ENCODE peak calls at places on chromosomes 1 and 21, in four cellular contexts. One of them, this sample, is unnamed.

GRCh38 chr21:35257413-35257812 is 208.3 kb upstream of the RUNX1 start:
- DNase-seq in CD8-positive, alpha-beta T cell: no peak
- DNase-seq in uterus: peak; percentile 45
- DNase-seq in left ventricle myocardium inferior: peak; percentile 42
- DNase-seq in this sample: no peak

GRCh38 chr1:16618719-16619118 is 5.4 kb upstream of the NBPF1 start:
- DNase-seq in CD8-positive, alpha-beta T cell: no peak
- DNase-seq in uterus: peak; percentile 19
- DNase-seq in left ventricle myocardium inferior: no peak
- DNase-seq in this sample: peak; percentile 63

GRCh38 chr1:59128784-59129227 is 168.1 kb upstream of the FGGY start:
- DNase-seq in CD8-positive, alpha-beta T cell: no peak
- DNase-seq in uterus: no peak
- DNase-seq in left ventricle myocardium inferior: no peak
- DNase-seq in this sample: no peak

GRCh38 chr1:50106095-50106761 is 2.5 kb upstream of the ELAVL4 start:
- DNase-seq in CD8-positive, alpha-beta T cell: no peak
- DNase-seq in uterus: no peak
- DNase-seq in left ventricle myocardium inferior: no peak
- DNase-seq in this sample: peak; percentile 66

GRCh38 chr1:178243119-178243518 is 149.2 kb downstream of the RASAL2 start:
- DNase-seq in CD8-positive, alpha-beta T cell: no peak
- DNase-seq in uterus: no peak
- DNase-seq in left ventricle myocardium inferior: no peak
- DNase-seq in this sample: no peak

GRCh38 chr1:81113688-81114087 is 687.0 kb upstream of the ADGRL2 start:
- DNase-seq in CD8-positive, alpha-beta T cell: no peak
- DNase-seq in uterus: no peak
- DNase-seq in left ventricle myocardium inferior: no peak
- DNase-seq in this sample: no peak

GRCh38 chr1:21924503-21925005 is 12.6 kb downstream of the HSPG2 start:
- DNase-seq in CD8-positive, alpha-beta T cell: no peak
- DNase-seq in uterus: peak; percentile 30
- DNase-seq in left ventricle myocardium inferior: no peak
- DNase-seq in this sample: no peak

GRCh38 chr1:196115641-196116040 is 492.6 kb downstream of the KCNT2 start:
- DNase-seq in CD8-positive, alpha-beta T cell: no peak
- DNase-seq in uterus: no peak
- DNase-seq in left ventricle myocardium inferior: peak; percentile 72
- DNase-seq in this sample: no peak

GRCh38 chr1:5367306-5367705 is 624.9 kb downstream of the NPHP4 start:
- DNase-seq in CD8-positive, alpha-beta T cell: no peak
- DNase-seq in uterus: no peak
- DNase-seq in left ventricle myocardium inferior: no peak
- DNase-seq in this sample: no peak

GRCh38 chr1:226627050-226627755 is 78.6 kb downstream of the STUM start:
- DNase-seq in CD8-positive, alpha-beta T cell: no peak
- DNase-seq in uterus: peak; percentile 8
- DNase-seq in left ventricle myocardium inferior: no peak
- DNase-seq in this sample: no peak

GRCh38 chr1:230340778-230341546 is 85.2 kb downstream of the PGBD5 start:
- DNase-seq in CD8-positive, alpha-beta T cell: no peak
- DNase-seq in uterus: no peak
- DNase-seq in left ventricle myocardium inferior: peak; percentile 56
- DNase-seq in this sample: no peak

GRCh38 chr1:117009132-117009531 is 7.6 kb downstream of the CD101 start:
- DNase-seq in CD8-positive, alpha-beta T cell: no peak
- DNase-seq in uterus: no peak
- DNase-seq in left ventricle myocardium inferior: no peak
- DNase-seq in this sample: no peak

GRCh38 chr1:183235503-183235902 is 49.4 kb downstream of the LAMC2 start:
- DNase-seq in CD8-positive, alpha-beta T cell: no peak
- DNase-seq in uterus: peak; percentile 38
- DNase-seq in left ventricle myocardium inferior: no peak
- DNase-seq in this sample: no peak

GRCh38 chr1:235199441-235199840 is 38.4 kb upstream of the RBM34 start:
- DNase-seq in CD8-positive, alpha-beta T cell: no peak
- DNase-seq in uterus: no peak
- DNase-seq in left ventricle myocardium inferior: no peak
- DNase-seq in this sample: no peak

GRCh38 chr1:229192031-229192430 is 78.9 kb upstream of the RAB4A start:
- DNase-seq in CD8-positive, alpha-beta T cell: no peak
- DNase-seq in uterus: no peak
- DNase-seq in left ventricle myocardium inferior: no peak
- DNase-seq in this sample: no peak

GRCh38 chr1:51044834-51045233 is 57.2 kb upstream of the C1orf185 start:
- DNase-seq in CD8-positive, alpha-beta T cell: no peak
- DNase-seq in uterus: no peak
- DNase-seq in left ventricle myocardium inferior: no peak
- DNase-seq in this sample: no peak

GRCh38 chr1:183584155-183584554 is 6.1 kb downstream of the NCF2 start:
- DNase-seq in CD8-positive, alpha-beta T cell: no peak
- DNase-seq in uterus: no peak
- DNase-seq in left ventricle myocardium inferior: no peak
- DNase-seq in this sample: no peak

GRCh38 chr21:44844256-44844655 is 26.4 kb upstream of the SUMO3 start:
- DNase-seq in CD8-positive, alpha-beta T cell: no peak
- DNase-seq in uterus: no peak
- DNase-seq in left ventricle myocardium inferior: no peak
- DNase-seq in this sample: no peak

GRCh38 chr21:34603002-34603709 is 11.8 kb downstream of the RCAN1 start:
- DNase-seq in CD8-positive, alpha-beta T cell: peak; percentile 6
- DNase-seq in uterus: peak; percentile 76
- DNase-seq in left ventricle myocardium inferior: peak; percentile 82
- DNase-seq in this sample: peak; percentile 88

GRCh38 chr1:30354410-30354809 is 369.0 kb downstream of the MATN1 start:
- DNase-seq in CD8-positive, alpha-beta T cell: no peak
- DNase-seq in uterus: no peak
- DNase-seq in left ventricle myocardium inferior: no peak
- DNase-seq in this sample: no peak

GRCh38 chr1:33397994-33398393 is 32.9 kb downstream of the PHC2 start:
- DNase-seq in CD8-positive, alpha-beta T cell: no peak
- DNase-seq in uterus: no peak
- DNase-seq in left ventricle myocardium inferior: no peak
- DNase-seq in this sample: no peak

GRCh38 chr1:156416993-156417699 is 48.1 kb downstream of the RHBG start:
- DNase-seq in CD8-positive, alpha-beta T cell: no peak
- DNase-seq in uterus: no peak
- DNase-seq in left ventricle myocardium inferior: no peak
- DNase-seq in this sample: no peak

GRCh38 chr1:205782627-205783470 is 7.6 kb upstream of the RAB29 start:
- DNase-seq in CD8-positive, alpha-beta T cell: no peak
- DNase-seq in uterus: no peak
- DNase-seq in left ventricle myocardium inferior: no peak
- DNase-seq in this sample: no peak

GRCh38 chr1:195327361-195327760 is 1280.9 kb downstream of the KCNT2 start:
- DNase-seq in CD8-positive, alpha-beta T cell: no peak
- DNase-seq in uterus: no peak
- DNase-seq in left ventricle myocardium inferior: no peak
- DNase-seq in this sample: no peak

GRCh38 chr1:228283476-228284147 is 75.8 kb downstream of the OBSCN start:
- DNase-seq in CD8-positive, alpha-beta T cell: no peak
- DNase-seq in uterus: no peak
- DNase-seq in left ventricle myocardium inferior: peak; percentile 13
- DNase-seq in this sample: no peak

GRCh38 chr1:45335732-45336365 is 4.1 kb upstream of the TOE1 start:
- DNase-seq in CD8-positive, alpha-beta T cell: no peak
- DNase-seq in uterus: no peak
- DNase-seq in left ventricle myocardium inferior: no peak
- DNase-seq in this sample: no peak

GRCh38 chr1:26827205-26827604 is 717 bp downstream of the ZDHHC18 start:
- DNase-seq in CD8-positive, alpha-beta T cell: no peak
- DNase-seq in uterus: no peak
- DNase-seq in left ventricle myocardium inferior: no peak
- DNase-seq in this sample: no peak

GRCh38 chr1:102897537-102897936 is 210.8 kb downstream of the COL11A1 start:
- DNase-seq in CD8-positive, alpha-beta T cell: no peak
- DNase-seq in uterus: no peak
- DNase-seq in left ventricle myocardium inferior: no peak
- DNase-seq in this sample: no peak

GRCh38 chr1:41918450-41919043 is at the start of gene HIVEP3:
- DNase-seq in CD8-positive, alpha-beta T cell: no peak
- DNase-seq in uterus: no peak
- DNase-seq in left ventricle myocardium inferior: no peak
- DNase-seq in this sample: no peak

GRCh38 chr1:145757420-145757819 is 38.1 kb downstream of the CD160 start:
- DNase-seq in CD8-positive, alpha-beta T cell: no peak
- DNase-seq in uterus: no peak
- DNase-seq in left ventricle myocardium inferior: no peak
- DNase-seq in this sample: no peak

GRCh38 chr1:32865639-32866038 is 5.1 kb downstream of the FNDC5 start:
- DNase-seq in CD8-positive, alpha-beta T cell: no peak
- DNase-seq in uterus: no peak
- DNase-seq in left ventricle myocardium inferior: no peak
- DNase-seq in this sample: no peak

GRCh38 chr1:231757759-231758158 is 131.2 kb downstream of the DISC1 start:
- DNase-seq in CD8-positive, alpha-beta T cell: no peak
- DNase-seq in uterus: no peak
- DNase-seq in left ventricle myocardium inferior: no peak
- DNase-seq in this sample: no peak

GRCh38 chr1:231751624-231751897 is 125.0 kb downstream of the DISC1 start:
- DNase-seq in CD8-positive, alpha-beta T cell: no peak
- DNase-seq in uterus: no peak
- DNase-seq in left ventricle myocardium inferior: no peak
- DNase-seq in this sample: no peak

GRCh38 chr1:231753313-231753712 is 126.7 kb downstream of the DISC1 start:
- DNase-seq in CD8-positive, alpha-beta T cell: no peak
- DNase-seq in uterus: no peak
- DNase-seq in left ventricle myocardium inferior: no peak
- DNase-seq in this sample: no peak

GRCh38 chr1:231761747-231762541 is 135.4 kb downstream of the DISC1 start:
- DNase-seq in CD8-positive, alpha-beta T cell: no peak
- DNase-seq in uterus: no peak
- DNase-seq in left ventricle myocardium inferior: no peak
- DNase-seq in this sample: no peak

DNA sequence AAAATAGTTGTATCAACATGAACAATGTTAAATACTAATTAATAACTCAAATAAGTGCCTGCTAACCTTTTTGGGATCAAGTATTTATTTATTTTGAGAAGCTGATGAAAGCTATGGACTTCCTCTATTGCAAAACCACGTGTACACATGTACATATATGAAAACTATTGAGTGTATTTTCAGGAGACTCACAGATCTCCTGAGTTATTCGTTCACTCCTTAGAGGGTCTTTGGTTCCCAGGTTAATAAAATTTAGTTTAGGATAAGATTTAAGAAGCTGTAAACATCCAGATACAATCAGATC is 130.5 kb downstream of the DISC1 start:
- DNase-seq in CD8-positive, alpha-beta T cell: no peak
- DNase-seq in uterus: no peak
- DNase-seq in left ventricle myocardium inferior: no peak
- DNase-seq in this sample: no peak
- TF ChIP-seq CTCF in CD8-positive, alpha-beta T cell: peak; percentile 64
- TF ChIP-seq CTCF in uterus: no peak
- TF ChIP-seq CTCF in left ventricle myocardium inferior: peak; percentile 9
- TF ChIP-seq CTCF in this sample: peak; percentile 33

GRCh38 chr21:40923914-40924313 is 77.0 kb upstream of the DSCAM start:
- DNase-seq in CD8-positive, alpha-beta T cell: no peak
- DNase-seq in uterus: no peak
- DNase-seq in left ventricle myocardium inferior: no peak
- DNase-seq in this sample: no peak

GRCh38 chr21:40926238-40926637 is 79.3 kb upstream of the DSCAM start:
- DNase-seq in CD8-positive, alpha-beta T cell: no peak
- DNase-seq in uterus: no peak
- DNase-seq in left ventricle myocardium inferior: no peak
- DNase-seq in this sample: no peak

GRCh38 chr21:40923361-40923760 is 76.4 kb upstream of the DSCAM start:
- DNase-seq in CD8-positive, alpha-beta T cell: no peak
- DNase-seq in uterus: no peak
- DNase-seq in left ventricle myocardium inferior: no peak
- DNase-seq in this sample: no peak

GRCh38 chr21:40924641-40925040 is 77.7 kb upstream of the DSCAM start:
- DNase-seq in CD8-positive, alpha-beta T cell: no peak
- DNase-seq in uterus: no peak
- DNase-seq in left ventricle myocardium inferior: no peak
- DNase-seq in this sample: no peak

GRCh38 chr21:40925481-40925880 is 78.5 kb upstream of the DSCAM start:
- DNase-seq in CD8-positive, alpha-beta T cell: no peak
- DNase-seq in uterus: no peak
- DNase-seq in left ventricle myocardium inferior: no peak
- DNase-seq in this sample: no peak
- TF ChIP-seq CTCF in CD8-positive, alpha-beta T cell: no peak
- TF ChIP-seq CTCF in uterus: no peak
- TF ChIP-seq CTCF in left ventricle myocardium inferior: no peak
- TF ChIP-seq CTCF in this sample: no peak

GRCh38 chr1:8425150-8425780 is 107.4 kb downstream of the SLC45A1 start:
- DNase-seq in CD8-positive, alpha-beta T cell: no peak
- DNase-seq in uterus: no peak
- DNase-seq in left ventricle myocardium inferior: no peak
- DNase-seq in this sample: no peak

GRCh38 chr1:8423134-8423701 is 105.3 kb downstream of the SLC45A1 start:
- DNase-seq in CD8-positive, alpha-beta T cell: no peak
- DNase-seq in uterus: peak; percentile 42
- DNase-seq in left ventricle myocardium inferior: peak; percentile 47
- DNase-seq in this sample: peak; percentile 47

GRCh38 chr1:8424539-8425116 is 106.7 kb downstream of the SLC45A1 start:
- DNase-seq in CD8-positive, alpha-beta T cell: no peak
- DNase-seq in uterus: no peak
- DNase-seq in left ventricle myocardium inferior: peak; percentile 43
- DNase-seq in this sample: no peak

GRCh38 chr1:8422439-8423133 is 104.7 kb downstream of the SLC45A1 start:
- DNase-seq in CD8-positive, alpha-beta T cell: no peak
- DNase-seq in uterus: peak; percentile 61
- DNase-seq in left ventricle myocardium inferior: no peak
- DNase-seq in this sample: peak; percentile 35

GRCh38 chr1:8423702-8424538 is 106.0 kb downstream of the SLC45A1 start:
- DNase-seq in CD8-positive, alpha-beta T cell: no peak
- DNase-seq in uterus: peak; percentile 62
- DNase-seq in left ventricle myocardium inferior: peak; percentile 52
- DNase-seq in this sample: peak; percentile 71
- TF ChIP-seq CTCF in CD8-positive, alpha-beta T cell: no peak
- TF ChIP-seq CTCF in uterus: peak; percentile 29
- TF ChIP-seq CTCF in left ventricle myocardium inferior: peak; percentile 37
- TF ChIP-seq CTCF in this sample: no peak

GRCh38 chr1:166302919-166303758 is 136.3 kb upstream of the FAM78B start:
- DNase-seq in CD8-positive, alpha-beta T cell: no peak
- DNase-seq in uterus: no peak
- DNase-seq in left ventricle myocardium inferior: no peak
- DNase-seq in this sample: no peak

GRCh38 chr1:166304131-166304530 is 137.3 kb upstream of the FAM78B start:
- DNase-seq in CD8-positive, alpha-beta T cell: no peak
- DNase-seq in uterus: no peak
- DNase-seq in left ventricle myocardium inferior: no peak
- DNase-seq in this sample: no peak

GRCh38 chr1:166305371-166305770 is 138.6 kb upstream of the FAM78B start:
- DNase-seq in CD8-positive, alpha-beta T cell: no peak
- DNase-seq in uterus: no peak
- DNase-seq in left ventricle myocardium inferior: no peak
- DNase-seq in this sample: no peak

GRCh38 chr1:166297993-166298392 is 131.2 kb upstream of the FAM78B start:
- DNase-seq in CD8-positive, alpha-beta T cell: no peak
- DNase-seq in uterus: no peak
- DNase-seq in left ventricle myocardium inferior: no peak
- DNase-seq in this sample: no peak

GRCh38 chr1:166300767-166301166 is 134.0 kb upstream of the FAM78B start:
- DNase-seq in CD8-positive, alpha-beta T cell: no peak
- DNase-seq in uterus: no peak
- DNase-seq in left ventricle myocardium inferior: no peak
- DNase-seq in this sample: no peak
- TF ChIP-seq CTCF in CD8-positive, alpha-beta T cell: no peak
- TF ChIP-seq CTCF in uterus: no peak
- TF ChIP-seq CTCF in left ventricle myocardium inferior: no peak
- TF ChIP-seq CTCF in this sample: no peak

GRCh38 chr1:163561570-163562295 is 240.0 kb downstream of the NUF2 start:
- DNase-seq in CD8-positive, alpha-beta T cell: no peak
- DNase-seq in uterus: no peak
- DNase-seq in left ventricle myocardium inferior: no peak
- DNase-seq in this sample: no peak
- TF ChIP-seq CTCF in CD8-positive, alpha-beta T cell: no peak
- TF ChIP-seq CTCF in uterus: peak; percentile 43
- TF ChIP-seq CTCF in left ventricle myocardium inferior: peak; percentile 64
- TF ChIP-seq CTCF in this sample: peak; percentile 23